ENCODE peak calls at places on chromosomes 4 and X, in ten cellular contexts. Z is body of pancreas, Y is uterus, E is HepG2, T is stomach, C is HCT116, B is tibial nerve, V is IMR-90, N is heart left ventricle, K is breast epithelium. A is an unnamed sample.

GRCh38 chr4:182369211-182369610 is 126.0 kb downstream of the TENM3 start:
- DNase-seq in Z (no peak), Y (no peak), E (no peak), T (no peak), C (no peak), B (no peak), V (peak; percentile 62), N (no peak), K (no peak), A (no peak)

GRCh38 chrX:119734897-119735339 is 23.5 kb upstream of the SOWAHD start:
- DNase-seq in Z (peak; percentile 21), Y (no peak), E (no peak), T (peak; percentile 49), C (no peak), B (no peak), V (no peak), N (peak; percentile 26), K (no peak), A (no peak)

GRCh38 chr4:17336524-17336941 is 175.4 kb downstream of the QDPR start:
- DNase-seq in Z (no peak), Y (no peak), E (peak; percentile 6), T (no peak), C (peak; percentile 78), B (no peak), V (peak; percentile 48), N (peak; percentile 31), K (no peak), A (no peak)

GRCh38 chr4:7904108-7904516 is 35.5 kb downstream of the AFAP1 start:
- DNase-seq in Z (no peak), Y (no peak), E (no peak), T (no peak), C (no peak), B (no peak), V (peak; percentile 89), N (no peak), K (no peak), A (no peak)

GRCh38 chr4:20773144-20773997 is 73.1 kb downstream of the PACRGL start:
- DNase-seq in Z (peak; percentile 38), Y (peak; percentile 22), E (peak; percentile 40), T (peak; percentile 28), C (peak; percentile 32), B (peak; percentile 63), V (peak; percentile 54), N (peak; percentile 7), K (no peak), A (peak; percentile 53)

GRCh38 chr4:140856692-140857091 is 100.5 kb upstream of the TBC1D9 start:
- DNase-seq in Z (no peak), Y (peak; percentile 62), E (no peak), T (peak; percentile 28), C (peak; percentile 86), B (no peak), V (peak; percentile 22), N (peak; percentile 24), K (no peak), A (no peak)

GRCh38 chr4:173214661-173215060 is 46.0 kb downstream of the GALNT7 start:
- DNase-seq in Z (no peak), Y (no peak), E (no peak), T (peak; percentile 40), C (no peak), B (no peak), V (peak; percentile 17), N (no peak), K (no peak), A (no peak)

GRCh38 chrX:7147431-7147977 is at the start of gene STS:
- DNase-seq in Z (peak; percentile 22), Y (peak; percentile 48), E (no peak), T (peak; percentile 49), C (no peak), B (peak; percentile 4), V (peak; percentile 14), N (peak; percentile 27), K (no peak), A (no peak)

GRCh38 chrX:54492340-54492739 is 3.7 kb downstream of the FGD1 start:
- DNase-seq in Z (no peak), Y (peak; percentile 39), E (no peak), T (no peak), C (no peak), B (no peak), V (peak; percentile 70), N (no peak), K (no peak), A (no peak)

GRCh38 chr4:51942833-51943215 is 77.3 kb downstream of the LRRC66 start:
- DNase-seq in Z (no peak), Y (no peak), E (no peak), T (no peak), C (no peak), B (no peak), V (no peak), N (no peak), K (no peak), A (no peak)

GRCh38 chr4:48898733-48899431 is 7.7 kb downstream of the OCIAD2 start:
- DNase-seq in Z (no peak), Y (no peak), E (no peak), T (no peak), C (no peak), B (no peak), V (no peak), N (no peak), K (no peak), A (peak; percentile 31)
- TF ChIP-seq POLR2A in Z (no peak), Y (no peak), E (no peak), T (no peak), C (no peak), B (no peak), V (no peak), N (no peak), K (no peak), A (no peak)

GRCh38 chr4:36237366-36238353 is 6.7 kb downstream of the ARAP2 start:
- DNase-seq in Z (no peak), Y (no peak), E (no peak), T (no peak), C (no peak), B (no peak), V (no peak), N (no peak), K (no peak), A (no peak)

GRCh38 chr4:36244257-36245084 is at the start of gene ARAP2:
- DNase-seq in Z (peak; percentile 73), Y (peak; percentile 56), E (no peak), T (peak; percentile 80), C (peak; percentile 61), B (peak; percentile 37), V (peak; percentile 4), N (peak; percentile 32), K (peak; percentile 59), A (peak; percentile 68)

GRCh38 chr4:36241771-36242170 is 2.5 kb downstream of the ARAP2 start:
- DNase-seq in Z (no peak), Y (no peak), E (no peak), T (no peak), C (no peak), B (no peak), V (no peak), N (no peak), K (no peak), A (peak; percentile 35)

GRCh38 chr4:36242629-36243354 is 1.5 kb downstream of the ARAP2 start:
- DNase-seq in Z (peak; percentile 29), Y (no peak), E (no peak), T (no peak), C (no peak), B (no peak), V (no peak), N (no peak), K (no peak), A (peak; percentile 26)

DNA sequence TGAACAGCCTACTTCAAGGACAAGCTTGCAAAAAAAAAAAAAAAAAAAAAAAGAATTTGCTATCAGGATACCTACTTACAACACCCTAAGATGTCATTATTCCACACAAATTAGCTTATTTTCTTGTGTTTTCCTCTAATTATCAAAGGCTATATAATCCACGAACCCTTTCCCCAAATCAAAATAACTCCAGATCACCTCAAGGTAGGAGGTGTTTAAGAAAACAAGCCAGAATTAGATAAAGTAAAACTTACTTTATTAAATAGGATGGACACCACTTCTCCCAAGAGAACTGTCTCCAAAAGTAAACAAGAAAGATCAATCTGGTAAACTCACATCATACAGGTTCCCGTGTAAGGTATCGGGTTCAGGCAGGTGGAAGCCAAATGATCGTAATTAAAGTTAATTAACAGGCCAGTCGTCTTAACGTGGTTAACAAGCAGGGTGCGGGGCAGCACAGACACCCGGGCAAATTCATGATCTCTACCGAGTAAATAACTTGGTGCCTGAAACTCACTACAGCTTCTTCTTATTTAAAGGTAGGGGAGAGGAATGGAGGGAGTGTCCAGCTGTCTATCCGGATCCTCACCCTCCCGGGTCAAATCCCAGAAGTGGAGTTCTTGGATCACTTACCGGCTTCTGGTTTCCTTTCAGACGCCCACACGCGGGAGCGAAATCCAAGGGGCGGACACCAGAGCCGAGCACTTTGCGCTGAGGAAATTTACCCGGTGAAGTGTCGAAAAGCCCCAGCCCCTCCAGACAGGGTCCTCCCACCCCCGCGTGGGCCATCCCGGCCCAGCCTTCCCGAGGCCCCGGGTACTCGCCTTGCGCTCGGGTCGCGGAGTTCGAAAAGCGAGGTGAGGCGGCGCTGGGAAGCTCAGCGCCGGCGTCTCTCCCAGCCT is 708 bp downstream of the ARAP2 start:
- DNase-seq in Z (peak; percentile 47), Y (peak; percentile 46), E (no peak), T (peak; percentile 38), C (no peak), B (no peak), V (peak; percentile 1), N (peak; percentile 57), K (peak; percentile 54), A (peak; percentile 57)
- TF ChIP-seq POLR2A in Z (peak; percentile 6), Y (no peak), E (no peak), T (no peak), C (no peak), B (no peak), V (no peak), N (no peak), K (no peak), A (no peak)

GRCh38 chr4:14920759-14921313 is 81.4 kb upstream of the CPEB2 start:
- DNase-seq in Z (no peak), Y (no peak), E (no peak), T (no peak), C (no peak), B (no peak), V (no peak), N (no peak), K (no peak), A (no peak)
- TF ChIP-seq POLR2A in Z (no peak), Y (no peak), E (no peak), T (no peak), C (no peak), B (no peak), V (no peak), N (no peak), K (no peak), A (no peak)

DNA sequence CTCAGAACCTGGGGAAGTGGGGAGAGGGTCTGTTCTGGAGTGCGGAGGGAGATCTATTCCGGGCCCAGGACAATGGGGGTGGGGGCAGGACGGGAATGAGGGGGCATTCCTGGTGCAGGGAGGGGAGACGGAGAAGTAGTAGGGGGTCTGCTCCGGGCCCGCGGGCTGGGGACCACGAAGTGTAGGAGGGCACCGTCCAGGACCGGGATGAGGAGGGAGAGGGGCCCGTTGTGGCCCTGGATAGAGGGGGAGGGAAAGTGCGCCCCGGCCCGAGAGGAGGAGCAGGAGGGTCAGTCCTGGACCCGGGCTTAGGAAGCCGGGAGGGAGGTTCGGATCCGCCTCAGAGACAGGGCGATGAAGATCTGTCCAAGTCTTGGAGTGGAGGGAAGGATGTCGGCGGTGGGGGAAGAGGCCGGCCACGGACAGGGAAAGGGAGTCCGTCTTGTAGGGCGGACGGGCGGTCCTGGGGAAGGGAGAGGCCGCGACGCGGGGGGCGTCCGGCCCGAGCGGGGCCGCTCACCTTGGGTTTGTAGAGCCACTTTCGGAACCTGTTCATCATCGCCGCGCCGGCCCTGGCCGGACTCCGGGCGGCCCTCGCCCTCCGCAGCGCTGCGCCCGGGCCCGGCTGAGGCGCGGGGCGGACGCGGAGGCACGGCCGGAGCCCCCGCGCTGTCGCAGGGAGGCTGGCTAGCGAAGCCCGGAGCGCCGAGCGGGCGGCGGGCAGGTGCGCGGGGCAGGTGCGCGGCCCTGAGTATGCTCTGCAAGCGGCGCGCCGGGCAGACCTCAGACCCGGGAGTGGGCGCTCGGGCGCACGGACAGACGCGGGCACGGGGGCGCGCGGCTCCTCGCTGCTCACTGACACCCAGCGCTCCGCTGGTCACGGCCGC is at the start of gene ZFYVE28:
- DNase-seq in Z (peak; percentile 43), Y (no peak), E (no peak), T (no peak), C (no peak), B (no peak), V (no peak), N (no peak), K (no peak), A (peak; percentile 46)
- TF ChIP-seq POLR2A in Z (no peak), Y (peak; percentile 37), E (no peak), T (no peak), C (peak; percentile 49), B (peak; percentile 51), V (no peak), N (peak; percentile 61), K (no peak), A (no peak)